ENCODE peak calls at places on chromosomes 11 and 22, in eight cellular contexts. One of them, this sample, is unnamed.
A peak's percentile ranks its signal among the peaks of the same experiment; 100 is the strongest.

GRCh38 chr11:101914349-101914736 is 467 bp upstream of the CEP126 start:
- DNase-seq in brain microvascular endothelial cell: no peak
- DNase-seq in neuronal stem cell: peak; percentile 11
- DNase-seq in Peyer's patch: no peak
- DNase-seq in RPMI8226: no peak
- DNase-seq in CD4-positive, CD25-positive, alpha-beta regulatory T cell: no peak
- DNase-seq in M059J: peak; percentile 36
- DNase-seq in activated CD8-positive, alpha-beta memory T cell treated with anti-CD3 and anti-CD28 coated beads for 1 hour: no peak
- DNase-seq in this sample: no peak

GRCh38 chr22:19849800-19850481 is 4.7 kb downstream of the GNB1L start:
- DNase-seq in M059J: no peak
- DNase-seq in brain microvascular endothelial cell: no peak
- DNase-seq in neuronal stem cell: no peak
- DNase-seq in RPMI8226: no peak
- DNase-seq in Peyer's patch: no peak
- DNase-seq in activated CD8-positive, alpha-beta memory T cell treated with anti-CD3 and anti-CD28 coated beads for 1 hour: no peak
- DNase-seq in CD4-positive, CD25-positive, alpha-beta regulatory T cell: no peak
- DNase-seq in this sample: no peak

GRCh38 chr11:9462172-9462799 is 1.5 kb downstream of the ZNF143 start:
- DNase-seq in RPMI8226: peak; percentile 2
- DNase-seq in activated CD8-positive, alpha-beta memory T cell treated with anti-CD3 and anti-CD28 coated beads for 1 hour: no peak
- DNase-seq in neuronal stem cell: no peak
- DNase-seq in CD4-positive, CD25-positive, alpha-beta regulatory T cell: no peak
- DNase-seq in M059J: peak; percentile 19
- DNase-seq in brain microvascular endothelial cell: no peak
- DNase-seq in Peyer's patch: no peak
- DNase-seq in this sample: no peak

GRCh38 chr22:26567610-26568009 is 22.3 kb downstream of the TPST2 start:
- DNase-seq in M059J: no peak
- DNase-seq in neuronal stem cell: no peak
- DNase-seq in brain microvascular endothelial cell: no peak
- DNase-seq in activated CD8-positive, alpha-beta memory T cell treated with anti-CD3 and anti-CD28 coated beads for 1 hour: no peak
- DNase-seq in Peyer's patch: no peak
- DNase-seq in CD4-positive, CD25-positive, alpha-beta regulatory T cell: no peak
- DNase-seq in RPMI8226: no peak
- DNase-seq in this sample: no peak

GRCh38 chr11:83819936-83820549 is 533.9 kb upstream of the CCDC90B start:
- DNase-seq in CD4-positive, CD25-positive, alpha-beta regulatory T cell: no peak
- DNase-seq in M059J: peak; percentile 70
- DNase-seq in neuronal stem cell: peak; percentile 18
- DNase-seq in RPMI8226: peak; percentile 56
- DNase-seq in brain microvascular endothelial cell: peak; percentile 32
- DNase-seq in activated CD8-positive, alpha-beta memory T cell treated with anti-CD3 and anti-CD28 coated beads for 1 hour: no peak
- DNase-seq in Peyer's patch: no peak
- DNase-seq in this sample: no peak

GRCh38 chr11:63663809-63664208 is 7.4 kb downstream of the ATL3 start:
- DNase-seq in neuronal stem cell: no peak
- DNase-seq in activated CD8-positive, alpha-beta memory T cell treated with anti-CD3 and anti-CD28 coated beads for 1 hour: no peak
- DNase-seq in CD4-positive, CD25-positive, alpha-beta regulatory T cell: no peak
- DNase-seq in Peyer's patch: no peak
- DNase-seq in RPMI8226: no peak
- DNase-seq in M059J: peak; percentile 82
- DNase-seq in brain microvascular endothelial cell: peak; percentile 73
- DNase-seq in this sample: no peak

GRCh38 chr11:30314625-30315024 is 8.3 kb upstream of the ARL14EP start:
- DNase-seq in brain microvascular endothelial cell: no peak
- DNase-seq in CD4-positive, CD25-positive, alpha-beta regulatory T cell: no peak
- DNase-seq in RPMI8226: no peak
- DNase-seq in activated CD8-positive, alpha-beta memory T cell treated with anti-CD3 and anti-CD28 coated beads for 1 hour: no peak
- DNase-seq in M059J: no peak
- DNase-seq in neuronal stem cell: no peak
- DNase-seq in Peyer's patch: no peak
- DNase-seq in this sample: no peak

GRCh38 chr11:71129624-71130023 is 122.8 kb downstream of the SHANK2 start:
- DNase-seq in activated CD8-positive, alpha-beta memory T cell treated with anti-CD3 and anti-CD28 coated beads for 1 hour: no peak
- DNase-seq in Peyer's patch: no peak
- DNase-seq in RPMI8226: peak; percentile 67
- DNase-seq in M059J: peak; percentile 82
- DNase-seq in CD4-positive, CD25-positive, alpha-beta regulatory T cell: no peak
- DNase-seq in neuronal stem cell: no peak
- DNase-seq in brain microvascular endothelial cell: no peak
- DNase-seq in this sample: no peak

GRCh38 chr22:17218341-17218740 is 894 bp downstream of the ADA2 start:
- DNase-seq in brain microvascular endothelial cell: no peak
- DNase-seq in neuronal stem cell: no peak
- DNase-seq in Peyer's patch: no peak
- DNase-seq in activated CD8-positive, alpha-beta memory T cell treated with anti-CD3 and anti-CD28 coated beads for 1 hour: no peak
- DNase-seq in CD4-positive, CD25-positive, alpha-beta regulatory T cell: no peak
- DNase-seq in M059J: no peak
- DNase-seq in RPMI8226: no peak
- DNase-seq in this sample: no peak

GRCh38 chr11:96038046-96038445 is 114.1 kb upstream of the MTMR2 start:
- DNase-seq in Peyer's patch: no peak
- DNase-seq in M059J: peak; percentile 44
- DNase-seq in neuronal stem cell: no peak
- DNase-seq in CD4-positive, CD25-positive, alpha-beta regulatory T cell: no peak
- DNase-seq in brain microvascular endothelial cell: no peak
- DNase-seq in activated CD8-positive, alpha-beta memory T cell treated with anti-CD3 and anti-CD28 coated beads for 1 hour: no peak
- DNase-seq in RPMI8226: no peak
- DNase-seq in this sample: no peak

GRCh38 chr11:62605902-62606301 is 4.2 kb upstream of the MTA2 start:
- DNase-seq in M059J: no peak
- DNase-seq in Peyer's patch: no peak
- DNase-seq in brain microvascular endothelial cell: no peak
- DNase-seq in activated CD8-positive, alpha-beta memory T cell treated with anti-CD3 and anti-CD28 coated beads for 1 hour: no peak
- DNase-seq in neuronal stem cell: no peak
- DNase-seq in CD4-positive, CD25-positive, alpha-beta regulatory T cell: no peak
- DNase-seq in RPMI8226: no peak
- DNase-seq in this sample: no peak

GRCh38 chr22:40764743-40765441 is 54.3 kb downstream of the SLC25A17 start:
- DNase-seq in Peyer's patch: no peak
- DNase-seq in neuronal stem cell: no peak
- DNase-seq in brain microvascular endothelial cell: no peak
- DNase-seq in RPMI8226: no peak
- DNase-seq in CD4-positive, CD25-positive, alpha-beta regulatory T cell: no peak
- DNase-seq in activated CD8-positive, alpha-beta memory T cell treated with anti-CD3 and anti-CD28 coated beads for 1 hour: no peak
- DNase-seq in M059J: no peak
- DNase-seq in this sample: no peak

GRCh38 chr11:31882951-31883392 is 71.8 kb upstream of the PAX6 start:
- DNase-seq in CD4-positive, CD25-positive, alpha-beta regulatory T cell: no peak
- DNase-seq in M059J: peak; percentile 92
- DNase-seq in activated CD8-positive, alpha-beta memory T cell treated with anti-CD3 and anti-CD28 coated beads for 1 hour: no peak
- DNase-seq in RPMI8226: no peak
- DNase-seq in Peyer's patch: no peak
- DNase-seq in neuronal stem cell: peak; percentile 23
- DNase-seq in brain microvascular endothelial cell: peak; percentile 24
- DNase-seq in this sample: no peak

GRCh38 chr11:3133456-3134217 is 31.5 kb downstream of the OSBPL5 start:
- DNase-seq in activated CD8-positive, alpha-beta memory T cell treated with anti-CD3 and anti-CD28 coated beads for 1 hour: no peak
- DNase-seq in CD4-positive, CD25-positive, alpha-beta regulatory T cell: no peak
- DNase-seq in Peyer's patch: no peak
- DNase-seq in brain microvascular endothelial cell: no peak
- DNase-seq in M059J: no peak
- DNase-seq in neuronal stem cell: no peak
- DNase-seq in RPMI8226: no peak
- DNase-seq in this sample: peak; percentile 57

GRCh38 chr11:11916981-11917399 is 75.2 kb downstream of the USP47 start:
- DNase-seq in CD4-positive, CD25-positive, alpha-beta regulatory T cell: no peak
- DNase-seq in neuronal stem cell: no peak
- DNase-seq in activated CD8-positive, alpha-beta memory T cell treated with anti-CD3 and anti-CD28 coated beads for 1 hour: no peak
- DNase-seq in RPMI8226: no peak
- DNase-seq in M059J: peak; percentile 79
- DNase-seq in Peyer's patch: no peak
- DNase-seq in brain microvascular endothelial cell: peak; percentile 81
- DNase-seq in this sample: no peak

GRCh38 chr11:2177081-2177480 is 5.5 kb upstream of the TH start:
- DNase-seq in RPMI8226: no peak
- DNase-seq in M059J: no peak
- DNase-seq in brain microvascular endothelial cell: no peak
- DNase-seq in Peyer's patch: no peak
- DNase-seq in CD4-positive, CD25-positive, alpha-beta regulatory T cell: no peak
- DNase-seq in neuronal stem cell: no peak
- DNase-seq in activated CD8-positive, alpha-beta memory T cell treated with anti-CD3 and anti-CD28 coated beads for 1 hour: no peak
- DNase-seq in this sample: no peak

GRCh38 chr11:58744988-58745704 is 13.4 kb upstream of the GLYAT start:
- DNase-seq in activated CD8-positive, alpha-beta memory T cell treated with anti-CD3 and anti-CD28 coated beads for 1 hour: no peak
- DNase-seq in CD4-positive, CD25-positive, alpha-beta regulatory T cell: no peak
- DNase-seq in M059J: no peak
- DNase-seq in brain microvascular endothelial cell: no peak
- DNase-seq in neuronal stem cell: no peak
- DNase-seq in RPMI8226: no peak
- DNase-seq in Peyer's patch: no peak
- DNase-seq in this sample: no peak